ENCODE peak calls at places on chromosome 20, in six cellular contexts. U is fibroblast of villous mesenchyme; N is AG04450; M is fibroblast of mammary gland; E is stimulated activated CD4-positive, alpha-beta T cell treated with anti-CD3 and anti-CD28 coated beads, Interleukin-15, amount 100 ng/mL, for 24 hours; X is GDM1. C is an unnamed sample.

GRCh38 chr20:35610833-35611427 is 4.7 kb upstream of the SPAG4 start:
- DNase-seq in U (peak), N (no peak), M (no peak), E (no peak), X (no peak), C (no peak)

GRCh38 chr20:6828794-6829423 is 61.4 kb downstream of the BMP2 start:
- DNase-seq in U (peak), N (peak), M (peak), E (peak), X (peak), C (peak)

GRCh38 chr20:52972190-52972937 is at the start of gene TSHZ2:
- DNase-seq in U (peak), N (no peak), M (peak), E (peak), X (no peak), C (peak)

GRCh38 chr20:50513169-50514034 is 3.2 kb downstream of the PTPN1 start:
- DNase-seq in U (peak), N (no peak), M (peak), E (no peak), X (no peak), C (no peak)

GRCh38 chr20:31406115-31406514 is at the start of gene DEFB121:
- DNase-seq in U (no peak), N (no peak), M (no peak), E (no peak), X (no peak), C (no peak)

GRCh38 chr20:63084563-63084927 is 77.8 kb upstream of the BHLHE23 start:
- DNase-seq in U (no peak), N (no peak), M (no peak), E (no peak), X (no peak), C (no peak)

GRCh38 chr20:40283689-40284088 is 405.3 kb downstream of the MAFB start:
- DNase-seq in U (no peak), N (no peak), M (no peak), E (no peak), X (no peak), C (no peak)

GRCh38 chr20:25508083-25508770 is 77.1 kb downstream of the NINL start:
- DNase-seq in U (peak), N (peak), M (peak), E (no peak), X (no peak), C (no peak)

GRCh38 chr20:33653218-33653899 is 8.8 kb upstream of the C20orf144 start:
- DNase-seq in U (peak), N (no peak), M (peak), E (peak), X (peak), C (peak)

GRCh38 chr20:35942243-35942642 is 12.1 kb downstream of the SCAND1 start:
- DNase-seq in U (no peak), N (no peak), M (no peak), E (no peak), X (no peak), C (no peak)

GRCh38 chr20:8424986-8425385 is 292.9 kb downstream of the PLCB1 start:
- DNase-seq in U (no peak), N (no peak), M (no peak), E (no peak), X (no peak), C (no peak)

GRCh38 chr20:7971536-7972285 is 31.5 kb upstream of the HAO1 start:
- DNase-seq in U (no peak), N (no peak), M (peak), E (no peak), X (no peak), C (no peak)